ENCODE peak calls at places on chromosomes 7 and 10, in nine cellular contexts. One of them, this sample, is unnamed.

GRCh38 chr10:23718946-23719345 is 280.1 kb downstream of the OTUD1 start:
- DNase-seq in cardiac muscle cell: no peak
- DNase-seq in brain microvascular endothelial cell: no peak
- DNase-seq in fibroblast of lung: no peak
- DNase-seq in osteocyte: no peak
- DNase-seq in cardiac fibroblast: no peak
- DNase-seq in suprapubic skin: no peak
- DNase-seq in A549: no peak
- DNase-seq in neural progenitor cell: no peak
- DNase-seq in this sample: no peak

GRCh38 chr7:147651601-147652000 is 939.0 kb upstream of the C7orf33 start:
- DNase-seq in brain microvascular endothelial cell: no peak
- DNase-seq in suprapubic skin: no peak
- DNase-seq in fibroblast of lung: no peak
- DNase-seq in cardiac fibroblast: no peak
- DNase-seq in A549: no peak
- DNase-seq in neural progenitor cell: no peak
- DNase-seq in cardiac muscle cell: no peak
- DNase-seq in osteocyte: no peak
- DNase-seq in this sample: no peak

GRCh38 chr7:114081606-114082425 is 163.0 kb upstream of the PPP1R3A start:
- DNase-seq in brain microvascular endothelial cell: peak
- DNase-seq in neural progenitor cell: peak
- DNase-seq in suprapubic skin: no peak
- DNase-seq in fibroblast of lung: peak
- DNase-seq in cardiac muscle cell: peak
- DNase-seq in osteocyte: no peak
- DNase-seq in A549: peak
- DNase-seq in cardiac fibroblast: peak
- DNase-seq in this sample: no peak

GRCh38 chr7:38681882-38682281 is 50.7 kb upstream of the AMPH start:
- DNase-seq in osteocyte: no peak
- DNase-seq in cardiac muscle cell: no peak
- DNase-seq in brain microvascular endothelial cell: no peak
- DNase-seq in fibroblast of lung: peak
- DNase-seq in A549: no peak
- DNase-seq in suprapubic skin: no peak
- DNase-seq in cardiac fibroblast: peak
- DNase-seq in neural progenitor cell: no peak
- DNase-seq in this sample: no peak

GRCh38 chr10:70513848-70514309 is 35.3 kb downstream of the PALD1 start:
- DNase-seq in suprapubic skin: no peak
- DNase-seq in A549: no peak
- DNase-seq in brain microvascular endothelial cell: no peak
- DNase-seq in cardiac fibroblast: no peak
- DNase-seq in osteocyte: no peak
- DNase-seq in fibroblast of lung: no peak
- DNase-seq in cardiac muscle cell: no peak
- DNase-seq in neural progenitor cell: no peak
- DNase-seq in this sample: no peak

GRCh38 chr10:113073549-113074189 is 123.6 kb downstream of the TCF7L2 start:
- DNase-seq in brain microvascular endothelial cell: peak
- DNase-seq in cardiac fibroblast: peak
- DNase-seq in neural progenitor cell: peak
- DNase-seq in osteocyte: peak
- DNase-seq in cardiac muscle cell: no peak
- DNase-seq in fibroblast of lung: peak
- DNase-seq in suprapubic skin: peak
- DNase-seq in A549: peak
- DNase-seq in this sample: no peak

GRCh38 chr10:130986828-130987227 is 324.7 kb downstream of the TCERG1L start:
- DNase-seq in osteocyte: no peak
- DNase-seq in brain microvascular endothelial cell: no peak
- DNase-seq in fibroblast of lung: no peak
- DNase-seq in suprapubic skin: no peak
- DNase-seq in A549: no peak
- DNase-seq in neural progenitor cell: no peak
- DNase-seq in cardiac muscle cell: no peak
- DNase-seq in cardiac fibroblast: no peak
- DNase-seq in this sample: no peak

GRCh38 chr10:29613791-29614190 is 21.0 kb downstream of the SVIL start:
- DNase-seq in A549: no peak
- DNase-seq in cardiac muscle cell: no peak
- DNase-seq in brain microvascular endothelial cell: peak
- DNase-seq in cardiac fibroblast: no peak
- DNase-seq in suprapubic skin: no peak
- DNase-seq in osteocyte: peak
- DNase-seq in neural progenitor cell: no peak
- DNase-seq in fibroblast of lung: no peak
- DNase-seq in this sample: no peak

GRCh38 chr7:74525881-74526280 is 72.2 kb downstream of the GTF2IRD1 start:
- DNase-seq in cardiac muscle cell: no peak
- DNase-seq in fibroblast of lung: no peak
- DNase-seq in cardiac fibroblast: no peak
- DNase-seq in suprapubic skin: no peak
- DNase-seq in A549: no peak
- DNase-seq in neural progenitor cell: no peak
- DNase-seq in brain microvascular endothelial cell: no peak
- DNase-seq in osteocyte: no peak
- DNase-seq in this sample: no peak

GRCh38 chr10:60985946-60986345 is 42.0 kb upstream of the RHOBTB1 start:
- DNase-seq in cardiac fibroblast: no peak
- DNase-seq in neural progenitor cell: no peak
- DNase-seq in brain microvascular endothelial cell: no peak
- DNase-seq in suprapubic skin: no peak
- DNase-seq in cardiac muscle cell: no peak
- DNase-seq in fibroblast of lung: no peak
- DNase-seq in osteocyte: no peak
- DNase-seq in A549: no peak
- DNase-seq in this sample: no peak

GRCh38 chr10:14093735-14094484 is 236.8 kb downstream of the FRMD4A start:
- DNase-seq in cardiac muscle cell: peak
- DNase-seq in fibroblast of lung: peak
- DNase-seq in neural progenitor cell: peak
- DNase-seq in osteocyte: no peak
- DNase-seq in brain microvascular endothelial cell: peak
- DNase-seq in cardiac fibroblast: peak
- DNase-seq in suprapubic skin: no peak
- DNase-seq in A549: peak
- DNase-seq in this sample: no peak

GRCh38 chr7:101866328-101866727 is 48.9 kb downstream of the CUX1 start:
- DNase-seq in A549: no peak
- DNase-seq in suprapubic skin: no peak
- DNase-seq in cardiac fibroblast: no peak
- DNase-seq in neural progenitor cell: no peak
- DNase-seq in fibroblast of lung: no peak
- DNase-seq in osteocyte: no peak
- DNase-seq in brain microvascular endothelial cell: no peak
- DNase-seq in cardiac muscle cell: no peak
- DNase-seq in this sample: no peak

GRCh38 chr7:90309872-90310271 is 11.2 kb downstream of the FAM237B start:
- DNase-seq in neural progenitor cell: no peak
- DNase-seq in brain microvascular endothelial cell: no peak
- DNase-seq in cardiac muscle cell: no peak
- DNase-seq in suprapubic skin: no peak
- DNase-seq in osteocyte: no peak
- DNase-seq in A549: no peak
- DNase-seq in cardiac fibroblast: no peak
- DNase-seq in fibroblast of lung: no peak
- DNase-seq in this sample: no peak

GRCh38 chr7:90311185-90311584 is 9.9 kb downstream of the FAM237B start:
- DNase-seq in brain microvascular endothelial cell: no peak
- DNase-seq in A549: no peak
- DNase-seq in cardiac fibroblast: no peak
- DNase-seq in neural progenitor cell: no peak
- DNase-seq in fibroblast of lung: no peak
- DNase-seq in cardiac muscle cell: no peak
- DNase-seq in suprapubic skin: no peak
- DNase-seq in osteocyte: no peak
- DNase-seq in this sample: no peak

GRCh38 chr7:90313908-90314307 is 7.2 kb downstream of the FAM237B start:
- DNase-seq in cardiac muscle cell: no peak
- DNase-seq in A549: no peak
- DNase-seq in brain microvascular endothelial cell: no peak
- DNase-seq in cardiac fibroblast: no peak
- DNase-seq in neural progenitor cell: no peak
- DNase-seq in fibroblast of lung: no peak
- DNase-seq in suprapubic skin: no peak
- DNase-seq in osteocyte: no peak
- DNase-seq in this sample: no peak

GRCh38 chr7:90312745-90313144 is 8.4 kb downstream of the FAM237B start:
- DNase-seq in A549: no peak
- DNase-seq in neural progenitor cell: peak
- DNase-seq in fibroblast of lung: peak
- DNase-seq in cardiac muscle cell: no peak
- DNase-seq in cardiac fibroblast: peak
- DNase-seq in osteocyte: no peak
- DNase-seq in brain microvascular endothelial cell: no peak
- DNase-seq in suprapubic skin: no peak
- DNase-seq in this sample: no peak
- TF ChIP-seq CTCF in A549: peak
- TF ChIP-seq CTCF in neural progenitor cell: peak
- TF ChIP-seq CTCF in fibroblast of lung: peak
- TF ChIP-seq CTCF in cardiac muscle cell: peak
- TF ChIP-seq CTCF in cardiac fibroblast: peak
- TF ChIP-seq CTCF in osteocyte: peak
- TF ChIP-seq CTCF in brain microvascular endothelial cell: peak
- TF ChIP-seq CTCF in suprapubic skin: no peak
- TF ChIP-seq CTCF in this sample: no peak

GRCh38 chr10:1244493-1244892 is 188.3 kb downstream of the WDR37 start:
- DNase-seq in brain microvascular endothelial cell: no peak
- DNase-seq in suprapubic skin: no peak
- DNase-seq in cardiac fibroblast: no peak
- DNase-seq in osteocyte: no peak
- DNase-seq in A549: no peak
- DNase-seq in fibroblast of lung: no peak
- DNase-seq in cardiac muscle cell: no peak
- DNase-seq in neural progenitor cell: no peak
- DNase-seq in this sample: no peak

GRCh38 chr10:1241322-1241890 is 185.2 kb downstream of the WDR37 start:
- DNase-seq in suprapubic skin: no peak
- DNase-seq in cardiac muscle cell: no peak
- DNase-seq in A549: no peak
- DNase-seq in cardiac fibroblast: no peak
- DNase-seq in brain microvascular endothelial cell: no peak
- DNase-seq in neural progenitor cell: no peak
- DNase-seq in fibroblast of lung: no peak
- DNase-seq in osteocyte: no peak
- DNase-seq in this sample: no peak

GRCh38 chr10:1241973-1242935 is 186.1 kb downstream of the WDR37 start:
- DNase-seq in brain microvascular endothelial cell: no peak
- DNase-seq in osteocyte: no peak
- DNase-seq in A549: no peak
- DNase-seq in cardiac muscle cell: no peak
- DNase-seq in neural progenitor cell: no peak
- DNase-seq in suprapubic skin: no peak
- DNase-seq in cardiac fibroblast: no peak
- DNase-seq in fibroblast of lung: no peak
- DNase-seq in this sample: peak

GRCh38 chr10:1242975-1243374 is 186.8 kb downstream of the WDR37 start:
- DNase-seq in brain microvascular endothelial cell: no peak
- DNase-seq in osteocyte: no peak
- DNase-seq in suprapubic skin: no peak
- DNase-seq in cardiac fibroblast: no peak
- DNase-seq in A549: no peak
- DNase-seq in fibroblast of lung: no peak
- DNase-seq in neural progenitor cell: no peak
- DNase-seq in cardiac muscle cell: no peak
- DNase-seq in this sample: no peak

GRCh38 chr10:1243486-1244182 is 187.4 kb downstream of the WDR37 start:
- DNase-seq in cardiac muscle cell: no peak
- DNase-seq in A549: no peak
- DNase-seq in cardiac fibroblast: no peak
- DNase-seq in neural progenitor cell: peak
- DNase-seq in suprapubic skin: no peak
- DNase-seq in brain microvascular endothelial cell: no peak
- DNase-seq in osteocyte: peak
- DNase-seq in fibroblast of lung: no peak
- DNase-seq in this sample: peak
- TF ChIP-seq CTCF in cardiac muscle cell: no peak
- TF ChIP-seq CTCF in A549: no peak
- TF ChIP-seq CTCF in cardiac fibroblast: no peak
- TF ChIP-seq CTCF in neural progenitor cell: peak
- TF ChIP-seq CTCF in suprapubic skin: no peak
- TF ChIP-seq CTCF in brain microvascular endothelial cell: no peak
- TF ChIP-seq CTCF in osteocyte: no peak
- TF ChIP-seq CTCF in fibroblast of lung: no peak
- TF ChIP-seq CTCF in this sample: no peak

GRCh38 chr10:118832242-118832651 is 77.5 kb upstream of the CACUL1 start:
- DNase-seq in suprapubic skin: no peak
- DNase-seq in brain microvascular endothelial cell: no peak
- DNase-seq in A549: no peak
- DNase-seq in osteocyte: no peak
- DNase-seq in neural progenitor cell: no peak
- DNase-seq in cardiac muscle cell: no peak
- DNase-seq in fibroblast of lung: peak
- DNase-seq in cardiac fibroblast: peak
- DNase-seq in this sample: peak

GRCh38 chr10:118823256-118823907 is 68.6 kb upstream of the CACUL1 start:
- DNase-seq in fibroblast of lung: no peak
- DNase-seq in suprapubic skin: no peak
- DNase-seq in neural progenitor cell: no peak
- DNase-seq in osteocyte: no peak
- DNase-seq in brain microvascular endothelial cell: no peak
- DNase-seq in A549: no peak
- DNase-seq in cardiac fibroblast: no peak
- DNase-seq in cardiac muscle cell: no peak
- DNase-seq in this sample: peak

GRCh38 chr10:118827466-118828155 is 72.8 kb upstream of the CACUL1 start:
- DNase-seq in cardiac muscle cell: no peak
- DNase-seq in neural progenitor cell: no peak
- DNase-seq in A549: no peak
- DNase-seq in fibroblast of lung: no peak
- DNase-seq in osteocyte: no peak
- DNase-seq in suprapubic skin: no peak
- DNase-seq in cardiac fibroblast: no peak
- DNase-seq in brain microvascular endothelial cell: no peak
- DNase-seq in this sample: peak
- TF ChIP-seq CTCF in cardiac muscle cell: peak
- TF ChIP-seq CTCF in neural progenitor cell: peak
- TF ChIP-seq CTCF in A549: peak
- TF ChIP-seq CTCF in fibroblast of lung: peak
- TF ChIP-seq CTCF in osteocyte: peak
- TF ChIP-seq CTCF in suprapubic skin: no peak
- TF ChIP-seq CTCF in cardiac fibroblast: peak
- TF ChIP-seq CTCF in brain microvascular endothelial cell: peak
- TF ChIP-seq CTCF in this sample: peak

DNA sequence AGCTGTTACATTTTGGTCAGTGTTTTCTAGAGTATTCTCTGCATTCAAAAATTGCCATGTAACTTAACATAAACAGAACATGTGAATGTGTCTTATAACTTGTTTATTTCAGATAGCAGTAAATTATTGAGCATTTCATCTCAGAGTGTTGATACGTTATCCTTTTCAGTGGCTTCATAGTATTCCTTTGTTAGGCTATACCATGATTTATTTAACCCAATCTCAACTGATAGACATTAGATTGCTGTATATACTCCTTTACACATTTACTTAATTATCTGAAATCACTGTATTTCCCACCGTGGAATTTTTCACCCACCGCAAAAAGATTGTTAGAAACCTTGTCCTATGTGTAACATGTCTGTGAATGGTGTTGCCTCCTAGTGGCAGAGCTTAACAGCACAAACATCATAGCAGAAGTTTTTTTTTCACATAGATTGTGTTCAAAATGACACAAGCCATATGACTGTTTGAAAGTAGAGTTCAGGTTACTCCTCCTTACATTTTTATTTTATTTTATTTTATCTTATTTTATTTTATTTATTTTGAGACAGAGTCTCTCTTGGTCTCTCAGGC is 21.4 kb downstream of the SLF2 start:
- DNase-seq in suprapubic skin: no peak
- DNase-seq in osteocyte: no peak
- DNase-seq in A549: no peak
- DNase-seq in neural progenitor cell: no peak
- DNase-seq in brain microvascular endothelial cell: no peak
- DNase-seq in cardiac fibroblast: peak
- DNase-seq in cardiac muscle cell: no peak
- DNase-seq in fibroblast of lung: peak
- DNase-seq in this sample: no peak
- TF ChIP-seq CTCF in suprapubic skin: no peak
- TF ChIP-seq CTCF in osteocyte: peak
- TF ChIP-seq CTCF in A549: peak
- TF ChIP-seq CTCF in neural progenitor cell: peak
- TF ChIP-seq CTCF in brain microvascular endothelial cell: peak
- TF ChIP-seq CTCF in cardiac fibroblast: peak
- TF ChIP-seq CTCF in cardiac muscle cell: peak
- TF ChIP-seq CTCF in fibroblast of lung: peak
- TF ChIP-seq CTCF in this sample: no peak